ENCODE peak calls at places on chromosomes 12 and 14, in nine cellular contexts. One of them, this sample, is unnamed.

GRCh38 chr12:131386781-131387180 is 324.1 kb upstream of the SFSWAP start:
- DNase-seq in left ventricle myocardium inferior: no peak
- DNase-seq in fibroblast of pulmonary artery: no peak
- DNase-seq in cardiac muscle cell: no peak
- DNase-seq in A549: no peak
- DNase-seq in esophagus squamous epithelium: no peak
- DNase-seq in HFF-Myc: no peak
- DNase-seq in testis: peak; percentile 10
- DNase-seq in AG09309: no peak
- DNase-seq in this sample: no peak

GRCh38 chr14:31038521-31039166 is 12.5 kb upstream of the STRN3 start:
- DNase-seq in A549: no peak
- DNase-seq in fibroblast of pulmonary artery: peak; percentile 66
- DNase-seq in testis: no peak
- DNase-seq in esophagus squamous epithelium: no peak
- DNase-seq in HFF-Myc: no peak
- DNase-seq in AG09309: no peak
- DNase-seq in cardiac muscle cell: no peak
- DNase-seq in left ventricle myocardium inferior: no peak
- DNase-seq in this sample: no peak

GRCh38 chr12:128338344-128338743 is 71.4 kb downstream of the TMEM132C start:
- DNase-seq in AG09309: no peak
- DNase-seq in esophagus squamous epithelium: no peak
- DNase-seq in HFF-Myc: no peak
- DNase-seq in cardiac muscle cell: no peak
- DNase-seq in A549: no peak
- DNase-seq in fibroblast of pulmonary artery: no peak
- DNase-seq in left ventricle myocardium inferior: no peak
- DNase-seq in testis: peak; percentile 39
- DNase-seq in this sample: no peak

GRCh38 chr12:75868501-75868900 is 163.1 kb downstream of the PHLDA1 start:
- DNase-seq in testis: no peak
- DNase-seq in left ventricle myocardium inferior: peak; percentile 26
- DNase-seq in fibroblast of pulmonary artery: no peak
- DNase-seq in A549: no peak
- DNase-seq in esophagus squamous epithelium: no peak
- DNase-seq in cardiac muscle cell: no peak
- DNase-seq in AG09309: no peak
- DNase-seq in HFF-Myc: no peak
- DNase-seq in this sample: no peak

GRCh38 chr14:26863736-26864135 is 265.9 kb upstream of the NOVA1 start:
- DNase-seq in HFF-Myc: no peak
- DNase-seq in AG09309: no peak
- DNase-seq in fibroblast of pulmonary artery: peak; percentile 59
- DNase-seq in cardiac muscle cell: no peak
- DNase-seq in left ventricle myocardium inferior: no peak
- DNase-seq in esophagus squamous epithelium: no peak
- DNase-seq in testis: no peak
- DNase-seq in A549: no peak
- DNase-seq in this sample: peak; percentile 28

GRCh38 chr12:13204428-13204827 is 7.9 kb downstream of the EMP1 start:
- DNase-seq in HFF-Myc: no peak
- DNase-seq in A549: no peak
- DNase-seq in esophagus squamous epithelium: no peak
- DNase-seq in AG09309: no peak
- DNase-seq in testis: no peak
- DNase-seq in fibroblast of pulmonary artery: no peak
- DNase-seq in left ventricle myocardium inferior: no peak
- DNase-seq in cardiac muscle cell: no peak
- DNase-seq in this sample: no peak

GRCh38 chr12:230925-231671 is 17.1 kb upstream of the SLC6A12 start:
- DNase-seq in fibroblast of pulmonary artery: no peak
- DNase-seq in left ventricle myocardium inferior: no peak
- DNase-seq in cardiac muscle cell: no peak
- DNase-seq in AG09309: no peak
- DNase-seq in HFF-Myc: no peak
- DNase-seq in testis: peak; percentile 9
- DNase-seq in esophagus squamous epithelium: no peak
- DNase-seq in A549: no peak
- DNase-seq in this sample: no peak

GRCh38 chr12:47947273-47947672 is 16.1 kb upstream of the TMEM106C start:
- DNase-seq in fibroblast of pulmonary artery: peak; percentile 16
- DNase-seq in HFF-Myc: no peak
- DNase-seq in A549: no peak
- DNase-seq in testis: no peak
- DNase-seq in left ventricle myocardium inferior: no peak
- DNase-seq in AG09309: no peak
- DNase-seq in cardiac muscle cell: no peak
- DNase-seq in esophagus squamous epithelium: no peak
- DNase-seq in this sample: no peak

GRCh38 chr12:18383203-18383602 is 121.9 kb downstream of the PIK3C2G start:
- DNase-seq in testis: no peak
- DNase-seq in esophagus squamous epithelium: no peak
- DNase-seq in AG09309: peak; percentile 57
- DNase-seq in left ventricle myocardium inferior: no peak
- DNase-seq in HFF-Myc: peak; percentile 33
- DNase-seq in cardiac muscle cell: peak; percentile 49
- DNase-seq in A549: peak; percentile 62
- DNase-seq in fibroblast of pulmonary artery: peak; percentile 96
- DNase-seq in this sample: peak; percentile 65

GRCh38 chr12:8950702-8951478 is 1.4 kb upstream of the M6PR start:
- DNase-seq in A549: no peak
- DNase-seq in cardiac muscle cell: no peak
- DNase-seq in fibroblast of pulmonary artery: no peak
- DNase-seq in esophagus squamous epithelium: no peak
- DNase-seq in AG09309: no peak
- DNase-seq in testis: no peak
- DNase-seq in left ventricle myocardium inferior: no peak
- DNase-seq in HFF-Myc: no peak
- DNase-seq in this sample: no peak

GRCh38 chr12:121033625-121034349 is 5.3 kb downstream of the OASL start:
- DNase-seq in A549: peak; percentile 60
- DNase-seq in testis: no peak
- DNase-seq in HFF-Myc: no peak
- DNase-seq in fibroblast of pulmonary artery: no peak
- DNase-seq in esophagus squamous epithelium: no peak
- DNase-seq in cardiac muscle cell: no peak
- DNase-seq in AG09309: no peak
- DNase-seq in left ventricle myocardium inferior: no peak
- DNase-seq in this sample: peak; percentile 29

GRCh38 chr12:90043264-90043663 is 334.6 kb upstream of the ATP2B1 start:
- DNase-seq in HFF-Myc: no peak
- DNase-seq in AG09309: no peak
- DNase-seq in A549: no peak
- DNase-seq in esophagus squamous epithelium: no peak
- DNase-seq in fibroblast of pulmonary artery: peak; percentile 58
- DNase-seq in cardiac muscle cell: no peak
- DNase-seq in left ventricle myocardium inferior: no peak
- DNase-seq in testis: no peak
- DNase-seq in this sample: peak; percentile 34

GRCh38 chr14:68495101-68495637 is 297.7 kb downstream of the ZFP36L1 start:
- DNase-seq in fibroblast of pulmonary artery: no peak
- DNase-seq in left ventricle myocardium inferior: no peak
- DNase-seq in HFF-Myc: no peak
- DNase-seq in cardiac muscle cell: no peak
- DNase-seq in A549: no peak
- DNase-seq in AG09309: no peak
- DNase-seq in testis: no peak
- DNase-seq in esophagus squamous epithelium: no peak
- DNase-seq in this sample: no peak

GRCh38 chr12:4156317-4156716 is 117.2 kb upstream of the CCND2 start:
- DNase-seq in left ventricle myocardium inferior: no peak
- DNase-seq in AG09309: no peak
- DNase-seq in fibroblast of pulmonary artery: no peak
- DNase-seq in HFF-Myc: no peak
- DNase-seq in esophagus squamous epithelium: no peak
- DNase-seq in testis: no peak
- DNase-seq in cardiac muscle cell: no peak
- DNase-seq in A549: no peak
- DNase-seq in this sample: no peak

GRCh38 chr14:50037837-50038236 is 78.5 kb downstream of the VCPKMT start:
- DNase-seq in HFF-Myc: no peak
- DNase-seq in testis: no peak
- DNase-seq in left ventricle myocardium inferior: no peak
- DNase-seq in A549: no peak
- DNase-seq in esophagus squamous epithelium: no peak
- DNase-seq in fibroblast of pulmonary artery: no peak
- DNase-seq in cardiac muscle cell: peak; percentile 7
- DNase-seq in AG09309: no peak
- DNase-seq in this sample: no peak

GRCh38 chr14:101882141-101882935 is 82.0 kb upstream of the DYNC1H1 start:
- DNase-seq in A549: no peak
- DNase-seq in HFF-Myc: no peak
- DNase-seq in fibroblast of pulmonary artery: no peak
- DNase-seq in left ventricle myocardium inferior: no peak
- DNase-seq in esophagus squamous epithelium: no peak
- DNase-seq in cardiac muscle cell: no peak
- DNase-seq in testis: no peak
- DNase-seq in AG09309: no peak
- DNase-seq in this sample: no peak

GRCh38 chr12:56021882-56022497 is 1.1 kb downstream of the IKZF4 start:
- DNase-seq in cardiac muscle cell: no peak
- DNase-seq in AG09309: no peak
- DNase-seq in HFF-Myc: no peak
- DNase-seq in left ventricle myocardium inferior: no peak
- DNase-seq in fibroblast of pulmonary artery: no peak
- DNase-seq in esophagus squamous epithelium: no peak
- DNase-seq in A549: no peak
- DNase-seq in testis: no peak
- DNase-seq in this sample: no peak
- H3K4me3 ChIP-seq in cardiac muscle cell: peak overlapping the region; percentile 43
- H3K4me3 ChIP-seq in AG09309: no peak overlapping the region
- H3K4me3 ChIP-seq in HFF-Myc: no peak overlapping the region
- H3K4me3 ChIP-seq in left ventricle myocardium inferior: peak overlapping the region; percentile 32
- H3K4me3 ChIP-seq in fibroblast of pulmonary artery: peak overlapping the region; percentile 36
- H3K4me3 ChIP-seq in esophagus squamous epithelium: no peak overlapping the region
- H3K4me3 ChIP-seq in A549: no peak overlapping the region
- H3K4me3 ChIP-seq in testis: no peak overlapping the region
- H3K4me3 ChIP-seq in this sample: peak overlapping the region; percentile 29

GRCh38 chr12:53324113-53324778 is 2.8 kb upstream of the AAAS start:
- DNase-seq in A549: no peak
- DNase-seq in AG09309: no peak
- DNase-seq in esophagus squamous epithelium: no peak
- DNase-seq in cardiac muscle cell: peak; percentile 44
- DNase-seq in HFF-Myc: no peak
- DNase-seq in testis: peak; percentile 51
- DNase-seq in fibroblast of pulmonary artery: no peak
- DNase-seq in left ventricle myocardium inferior: peak; percentile 28
- DNase-seq in this sample: no peak
- H3K4me3 ChIP-seq in A549: peak overlapping the region; percentile 60
- H3K4me3 ChIP-seq in AG09309: peak overlapping the region; percentile 55
- H3K4me3 ChIP-seq in esophagus squamous epithelium: peak overlapping the region; percentile 65
- H3K4me3 ChIP-seq in cardiac muscle cell: no peak overlapping the region
- H3K4me3 ChIP-seq in HFF-Myc: peak overlapping the region; percentile 57
- H3K4me3 ChIP-seq in testis: peak overlapping the region; percentile 62
- H3K4me3 ChIP-seq in fibroblast of pulmonary artery: peak overlapping the region; percentile 64
- H3K4me3 ChIP-seq in left ventricle myocardium inferior: peak overlapping the region; percentile 83
- H3K4me3 ChIP-seq in this sample: peak overlapping the region; percentile 62

GRCh38 chr12:119008691-119009221 is 27.4 kb downstream of the SRRM4 start:
- DNase-seq in testis: no peak
- DNase-seq in cardiac muscle cell: peak; percentile 6
- DNase-seq in esophagus squamous epithelium: no peak
- DNase-seq in fibroblast of pulmonary artery: no peak
- DNase-seq in HFF-Myc: no peak
- DNase-seq in A549: no peak
- DNase-seq in AG09309: no peak
- DNase-seq in left ventricle myocardium inferior: no peak
- DNase-seq in this sample: no peak
- H3K4me3 ChIP-seq in testis: no peak overlapping the region
- H3K4me3 ChIP-seq in cardiac muscle cell: no peak overlapping the region
- H3K4me3 ChIP-seq in esophagus squamous epithelium: no peak overlapping the region
- H3K4me3 ChIP-seq in fibroblast of pulmonary artery: no peak overlapping the region
- H3K4me3 ChIP-seq in HFF-Myc: no peak overlapping the region
- H3K4me3 ChIP-seq in A549: no peak overlapping the region
- H3K4me3 ChIP-seq in AG09309: no peak overlapping the region
- H3K4me3 ChIP-seq in left ventricle myocardium inferior: no peak overlapping the region
- H3K4me3 ChIP-seq in this sample: no peak overlapping the region

DNA sequence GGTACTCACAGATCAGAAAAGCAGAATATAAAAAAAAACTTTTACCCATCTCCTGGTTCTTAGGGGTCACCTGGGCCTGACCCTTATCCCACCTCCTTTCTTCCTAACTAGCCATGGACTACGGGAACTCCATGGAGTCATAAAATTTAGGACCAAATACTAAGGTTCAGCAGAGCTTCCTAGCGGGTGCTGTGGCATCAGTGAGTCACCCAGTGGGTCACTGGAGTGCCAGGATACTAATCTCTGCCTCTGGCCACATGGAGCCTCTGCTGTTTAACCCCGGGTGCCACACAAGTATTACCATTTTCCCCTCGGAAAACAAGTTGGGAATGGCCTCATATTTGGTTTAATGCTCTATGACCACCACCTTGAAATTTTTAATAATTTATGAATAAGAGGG is 6.9 kb downstream of the ZBTB39 start:
- DNase-seq in testis: no peak
- DNase-seq in fibroblast of pulmonary artery: no peak
- DNase-seq in A549: no peak
- DNase-seq in HFF-Myc: no peak
- DNase-seq in esophagus squamous epithelium: no peak
- DNase-seq in left ventricle myocardium inferior: no peak
- DNase-seq in cardiac muscle cell: no peak
- DNase-seq in AG09309: no peak
- DNase-seq in this sample: no peak
- H3K4me3 ChIP-seq in testis: no peak overlapping the region
- H3K4me3 ChIP-seq in fibroblast of pulmonary artery: no peak overlapping the region
- H3K4me3 ChIP-seq in A549: no peak overlapping the region
- H3K4me3 ChIP-seq in HFF-Myc: no peak overlapping the region
- H3K4me3 ChIP-seq in esophagus squamous epithelium: no peak overlapping the region
- H3K4me3 ChIP-seq in left ventricle myocardium inferior: no peak overlapping the region
- H3K4me3 ChIP-seq in cardiac muscle cell: no peak overlapping the region
- H3K4me3 ChIP-seq in AG09309: no peak overlapping the region
- H3K4me3 ChIP-seq in this sample: no peak overlapping the region